ENCODE peak calls at places on chromosomes 16 and 17, in ten cellular contexts. I, Z, M, K, J, U, V, S, E and C are unnamed samples.
A peak's percentile ranks its signal among the peaks of the same experiment; 100 is the strongest.

GRCh38 chr17:61757168-61757567 is 106.2 kb downstream of the BRIP1 start:
- DNase-seq in U (peak; percentile 34), M (no peak), K (no peak), J (peak; percentile 10), E (no peak), I (no peak), V (no peak), Z (no peak), S (no peak), C (no peak)

GRCh38 chr17:79622201-79622601 is 11.3 kb upstream of the RBFOX3 start:
- DNase-seq in J (no peak), V (no peak), S (no peak), E (no peak), M (no peak), I (no peak), K (no peak), Z (no peak), U (no peak), C (no peak)

GRCh38 chr17:19003543-19003965 is 1.0 kb downstream of the FAM83G start:
- DNase-seq in E (no peak), S (no peak), M (no peak), Z (no peak), J (peak; percentile 31), K (no peak), I (no peak), V (no peak), U (no peak), C (no peak)

GRCh38 chr16:50244140-50244503 is 22.2 kb upstream of the ADCY7 start:
- DNase-seq in U (no peak), K (peak; percentile 75), I (no peak), V (no peak), J (no peak), M (no peak), E (no peak), Z (no peak), S (no peak), C (no peak)

GRCh38 chr17:69575346-69575761 is 160.9 kb downstream of the MAP2K6 start:
- DNase-seq in U (no peak), J (peak; percentile 59), I (no peak), M (peak; percentile 87), V (peak; percentile 82), E (no peak), K (peak; percentile 97), Z (no peak), S (no peak), C (no peak)

GRCh38 chr17:66971249-66971648 is 6.7 kb downstream of the CACNG4 start:
- DNase-seq in U (no peak), Z (no peak), V (no peak), J (no peak), I (no peak), K (no peak), M (no peak), E (no peak), S (no peak), C (no peak)

GRCh38 chr17:82239401-82239925 is 10.6 kb downstream of the SLC16A3 start:
- DNase-seq in M (no peak), Z (no peak), J (no peak), S (no peak), U (no peak), E (no peak), I (no peak), K (no peak), V (no peak), C (no peak)

GRCh38 chr16:3950343-3951193 is 70.1 kb upstream of the CREBBP start:
- DNase-seq in S (peak; percentile 52), J (no peak), M (peak; percentile 99), E (no peak), I (no peak), Z (peak; percentile 78), V (peak; percentile 79), U (no peak), K (peak; percentile 78), C (no peak)

GRCh38 chr16:15746332-15746731 is 96.3 kb downstream of the NDE1 start:
- DNase-seq in J (no peak), Z (no peak), K (no peak), U (no peak), M (no peak), S (no peak), V (no peak), I (no peak), E (no peak), C (no peak)

GRCh38 chr17:73043686-73044581 is 48.6 kb downstream of the SLC39A11 start:
- DNase-seq in Z (no peak), V (no peak), K (peak; percentile 88), S (peak; percentile 53), M (peak; percentile 99), U (no peak), E (no peak), J (no peak), I (no peak), C (no peak)

GRCh38 chr17:41966453-41967140 is at the start of gene CNP:
- DNase-seq in U (peak; percentile 49), S (peak; percentile 92), K (peak; percentile 83), V (peak; percentile 91), I (no peak), Z (peak; percentile 97), M (peak; percentile 89), E (peak; percentile 97), J (peak; percentile 91), C (peak; percentile 30)

GRCh38 chr17:49343273-49343672 is 18.8 kb downstream of the ZNF652 start:
- DNase-seq in I (no peak), S (peak; percentile 35), J (peak; percentile 42), E (peak; percentile 54), V (peak; percentile 14), M (no peak), U (no peak), K (peak; percentile 15), Z (no peak), C (no peak)

GRCh38 chr16:34743115-34743514 is 1283.7 kb downstream of the TP53TG3F start:
- DNase-seq in U (no peak), I (no peak), V (no peak), Z (no peak), K (no peak), J (no peak), E (no peak), M (no peak), S (no peak), C (no peak)
- H3K9me3 ChIP-seq in U (no peaks in the 10 kb centered on the region), I (peaks cover 73% of the 10 kb centered on the region), V (peaks cover 16% of the 10 kb centered on the region), Z (peaks cover 7% of the 10 kb centered on the region), K (peaks cover 18% of the 10 kb centered on the region), J (peaks cover 53% of the 10 kb centered on the region), E (peaks cover 66% of the 10 kb centered on the region), M (no peaks in the 10 kb centered on the region), S (peaks cover 71% of the 10 kb centered on the region), C (peaks cover 4% of the 10 kb centered on the region)

GRCh38 chr16:22425847-22426246 is 51.4 kb upstream of the CDR2 start:
- DNase-seq in Z (no peak), J (no peak), K (no peak), U (no peak), E (no peak), I (no peak), V (no peak), M (no peak), S (no peak), C (no peak)

GRCh38 chr16:22423716-22424115 is 49.3 kb upstream of the CDR2 start:
- DNase-seq in V (no peak), U (no peak), Z (no peak), J (no peak), S (no peak), M (no peak), E (no peak), K (no peak), I (no peak), C (no peak)

GRCh38 chr16:22424161-22424937 is 49.9 kb upstream of the CDR2 start:
- DNase-seq in V (no peak), I (no peak), E (no peak), S (no peak), K (no peak), Z (no peak), U (no peak), J (no peak), M (peak; percentile 51), C (no peak)

GRCh38 chr16:22427556-22427955 is 53.1 kb upstream of the CDR2 start:
- DNase-seq in E (no peak), J (no peak), I (no peak), U (no peak), K (no peak), S (no peak), M (no peak), Z (no peak), V (no peak), C (no peak)

DNA sequence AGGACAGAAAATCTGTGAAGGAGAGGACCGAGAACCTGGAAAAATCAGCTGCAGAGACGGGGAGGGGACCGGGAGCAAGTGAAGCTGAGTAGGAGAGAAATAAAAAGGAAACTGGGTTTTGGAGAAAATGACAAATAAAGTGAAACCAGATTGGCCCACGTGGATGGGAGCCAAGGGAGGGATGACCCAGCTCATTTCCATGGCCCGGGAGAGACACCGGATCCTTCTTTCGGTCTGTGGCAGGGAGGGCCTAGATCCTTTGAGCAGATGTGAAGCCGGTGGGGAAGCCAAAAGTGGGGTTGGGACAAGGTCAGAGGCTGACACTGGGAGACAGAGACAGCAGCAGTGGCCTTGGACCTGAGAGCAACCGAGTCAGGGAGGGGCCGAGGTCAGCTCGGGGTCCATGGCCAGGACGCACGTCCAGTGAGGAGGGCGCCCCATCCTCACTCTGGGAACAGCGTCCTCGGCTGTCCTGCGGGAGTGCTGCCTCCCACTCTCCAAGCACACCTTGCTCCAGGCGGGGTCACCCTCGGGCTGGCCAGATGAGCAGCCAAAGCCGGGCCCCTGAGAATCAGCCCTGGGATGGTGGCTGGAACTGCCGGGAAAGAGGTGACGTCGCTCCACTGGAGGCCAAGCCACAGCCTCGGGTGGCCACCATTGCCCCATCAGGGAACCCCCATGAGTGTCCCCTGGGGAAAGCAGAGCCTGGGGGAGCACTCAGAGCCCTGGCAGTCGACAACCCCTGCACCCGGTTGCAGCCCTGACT is 50.8 kb upstream of the CDR2 start:
- DNase-seq in J (no peak), Z (no peak), E (no peak), S (no peak), K (no peak), U (no peak), M (peak; percentile 34), V (no peak), I (no peak), C (no peak)
- H3K4me3 ChIP-seq in J (no peak overlapping the region), Z (no peak overlapping the region), E (no peak overlapping the region), S (no peak overlapping the region), K (no peak overlapping the region), U (no peak overlapping the region), M (peak overlapping the region; percentile 24), V (no peak overlapping the region), I (no peak overlapping the region), C (peak overlapping the region; percentile 42)

DNA sequence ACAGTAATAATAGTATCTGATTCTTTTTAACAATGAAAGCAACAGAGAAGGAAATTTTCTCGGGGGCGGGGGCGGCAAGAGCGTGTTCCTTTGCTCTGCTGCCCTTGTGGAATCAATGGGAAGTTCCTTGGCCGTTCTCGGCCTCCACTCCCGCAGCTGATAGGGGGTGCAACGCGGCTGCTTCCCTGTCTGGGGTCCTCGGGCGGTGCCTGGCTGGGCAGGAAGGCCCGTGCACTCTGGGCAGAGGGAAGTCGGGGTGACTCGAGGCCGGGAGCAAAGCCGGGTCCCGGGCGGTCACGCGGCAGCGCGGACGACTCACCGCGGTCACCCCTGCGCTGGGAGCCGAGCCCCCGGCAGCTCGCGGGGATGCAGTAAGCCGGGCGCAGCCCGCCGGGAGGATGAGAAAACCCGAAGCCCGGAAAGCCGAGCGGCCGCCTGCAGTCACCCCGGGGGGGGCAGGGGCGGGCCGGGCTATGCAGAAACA is 2.5 kb downstream of the TUBB3 start:
- DNase-seq in I (no peak), Z (no peak), M (peak; percentile 20), S (no peak), V (no peak), K (no peak), U (no peak), E (peak; percentile 65), J (no peak), C (no peak)
- H2AFZ ChIP-seq in I (no peak overlapping the region), Z (no peak overlapping the region), M (no peak overlapping the region), S (peak overlapping the region; percentile 17), V (peak overlapping the region; percentile 44), K (no peak overlapping the region), U (no peak overlapping the region), E (no peak overlapping the region), J (no peak overlapping the region), C (no peak overlapping the region)

GRCh38 chr16:22052985-22053384 is 39.4 kb upstream of the VWA3A start:
- DNase-seq in M (no peak), Z (no peak), E (no peak), S (peak; percentile 41), V (no peak), I (no peak), U (no peak), J (no peak), K (no peak), C (no peak)
- H3K9me3 ChIP-seq in M (no peaks in the 10 kb centered on the region), Z (no peaks in the 10 kb centered on the region), E (no peaks in the 10 kb centered on the region), S (no peaks in the 10 kb centered on the region), V (no peaks in the 10 kb centered on the region), I (no peaks in the 10 kb centered on the region), U (no peaks in the 10 kb centered on the region), J (no peaks in the 10 kb centered on the region), K (no peaks in the 10 kb centered on the region), C (no peaks in the 10 kb centered on the region)